ENCODE peak calls at places on chromosomes 4 and X, in seven cellular contexts. W, G, T, Z, I, U and C are unnamed samples.

GRCh38 chrX:96182366-96182765 is 502.3 kb upstream of the DIAPH2 start:
- DNase-seq in G (peak; percentile 60), Z (no peak), U (no peak), I (no peak), T (peak; percentile 16), W (no peak), C (no peak)

GRCh38 chr4:97720869-97721432 is 422.3 kb downstream of the STPG2 start:
- DNase-seq in I (no peak), Z (no peak), G (peak; percentile 59), W (no peak), U (no peak), T (no peak), C (no peak)

GRCh38 chr4:173516621-173517612 is 13.1 kb downstream of the HAND2 start:
- DNase-seq in U (peak; percentile 68), Z (no peak), G (no peak), W (no peak), T (no peak), I (no peak), C (no peak)

GRCh38 chrX:118577041-118577440 is 81.4 kb downstream of the DOCK11 start:
- DNase-seq in I (no peak), T (no peak), G (no peak), W (no peak), U (no peak), Z (no peak), C (no peak)

GRCh38 chr4:79338148-79338547 is 12.3 kb upstream of the NAA11 start:
- DNase-seq in U (no peak), T (no peak), I (no peak), Z (no peak), W (no peak), G (no peak), C (no peak)

GRCh38 chrX:88990882-88991582 is 244.0 kb downstream of the CPXCR1 start:
- DNase-seq in Z (no peak), W (no peak), T (no peak), U (no peak), I (no peak), G (no peak), C (no peak)

GRCh38 chrX:15349046-15349445 is 13.7 kb upstream of the PIGA start:
- DNase-seq in G (peak; percentile 76), I (peak; percentile 52), T (no peak), U (no peak), W (peak; percentile 61), Z (peak; percentile 15), C (peak; percentile 32)

GRCh38 chr4:102787096-102787867 is 26.5 kb upstream of the MANBA start:
- DNase-seq in I (no peak), T (no peak), W (no peak), Z (peak; percentile 19), U (no peak), G (peak; percentile 87), C (peak; percentile 43)

GRCh38 chrX:148067285-148067684 is 86.1 kb downstream of the FMR1NB start:
- DNase-seq in G (no peak), U (no peak), W (no peak), T (no peak), I (no peak), Z (no peak), C (no peak)

GRCh38 chrX:1576201-1577101 is 15.0 kb upstream of the AKAP17A start:
- DNase-seq in W (no peak), I (no peak), T (no peak), G (no peak), U (no peak), Z (no peak), C (no peak)

GRCh38 chrX:109472939-109473713 is 8.8 kb downstream of the GUCY2F start:
- DNase-seq in U (no peak), Z (no peak), I (no peak), G (peak; percentile 77), T (peak; percentile 20), W (peak; percentile 46), C (no peak)

GRCh38 chrX:24619647-24620046 is 27.5 kb downstream of the PCYT1B start:
- DNase-seq in U (no peak), I (no peak), Z (peak; percentile 9), G (peak; percentile 73), T (peak; percentile 26), W (no peak), C (peak; percentile 5)

GRCh38 chr4:184648220-184649025 is 824 bp downstream of the CASP3 start:
- DNase-seq in T (peak; percentile 75), G (peak; percentile 44), I (peak; percentile 71), Z (no peak), U (peak; percentile 87), W (peak; percentile 72), C (no peak)

GRCh38 chrX:45264865-45265264 is 64.2 kb upstream of the DIPK2B start:
- DNase-seq in Z (no peak), G (no peak), I (no peak), T (no peak), U (no peak), W (no peak), C (no peak)

GRCh38 chrX:103941201-103941975 is 21.0 kb upstream of the TMSB15B start:
- DNase-seq in U (no peak), G (peak; percentile 56), W (peak; percentile 34), I (no peak), T (no peak), Z (no peak), C (peak; percentile 4)

GRCh38 chr4:80219301-80220025 is 22.2 kb downstream of the PRDM8 start:
- DNase-seq in T (no peak), U (no peak), W (no peak), I (no peak), Z (no peak), G (peak; percentile 45), C (no peak)

GRCh38 chr4:85658766-85659439 is 184.0 kb downstream of the ARHGAP24 start:
- DNase-seq in T (no peak), G (peak; percentile 18), W (peak; percentile 67), I (no peak), U (no peak), Z (no peak), C (no peak)

GRCh38 chr4:85657143-85657542 is 182.2 kb downstream of the ARHGAP24 start:
- DNase-seq in W (no peak), T (no peak), U (no peak), I (no peak), G (no peak), Z (no peak), C (no peak)

DNA sequence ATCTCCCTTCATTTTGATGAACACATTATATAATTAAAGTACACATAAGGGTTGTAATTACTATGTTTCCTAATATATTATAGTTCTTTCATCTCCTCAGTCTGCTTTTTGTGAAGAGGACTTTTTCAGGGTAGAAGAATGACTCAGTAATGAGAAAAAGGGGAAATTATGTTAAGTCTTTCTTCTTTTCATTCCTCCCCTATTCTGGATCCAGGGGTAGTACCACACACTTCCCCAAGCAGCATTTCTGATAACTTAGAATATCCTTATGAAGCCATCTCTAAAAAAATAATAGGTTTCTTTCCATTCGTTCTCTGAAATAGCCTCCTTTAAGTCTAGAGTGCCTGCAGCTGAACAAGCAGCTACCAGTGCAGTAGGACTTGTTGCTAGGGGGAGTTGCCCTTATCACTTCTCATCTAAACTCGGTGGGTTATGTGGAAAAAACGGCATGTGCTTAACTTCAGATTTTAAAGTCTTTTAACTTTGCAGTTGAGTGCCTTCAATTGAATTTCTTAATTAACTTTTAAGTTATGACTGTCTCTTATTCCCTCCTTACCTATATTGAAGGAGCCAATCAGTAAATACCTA is 184.8 kb downstream of the ARHGAP24 start:
- DNase-seq in Z (no peak), T (no peak), G (no peak), U (no peak), I (no peak), W (peak; percentile 56), C (no peak)
- H3K4me3 ChIP-seq in Z (no peak overlapping the region), T (no peak overlapping the region), G (no peak overlapping the region), U (no peak overlapping the region), I (no peak overlapping the region), W (peak overlapping the region; percentile 53), C (no peak overlapping the region)

GRCh38 chrX:40154853-40155616 is 57.3 kb upstream of the BCOR start:
- DNase-seq in T (peak; percentile 77), I (no peak), W (peak; percentile 29), Z (no peak), G (peak; percentile 33), U (peak; percentile 87), C (no peak)

GRCh38 chrX:40156472-40157227 is 58.9 kb upstream of the BCOR start:
- DNase-seq in G (no peak), W (no peak), I (no peak), Z (no peak), U (no peak), T (no peak), C (no peak)

GRCh38 chrX:40157228-40158035 is 59.7 kb upstream of the BCOR start:
- DNase-seq in U (no peak), I (no peak), Z (no peak), T (no peak), G (no peak), W (peak; percentile 25), C (no peak)

GRCh38 chrX:40155617-40156471 is 58.1 kb upstream of the BCOR start:
- DNase-seq in Z (no peak), I (no peak), W (peak; percentile 28), T (no peak), G (no peak), U (no peak), C (no peak)

GRCh38 chrX:40158036-40158706 is 60.4 kb upstream of the BCOR start:
- DNase-seq in W (peak; percentile 51), U (no peak), T (peak; percentile 56), G (peak; percentile 19), Z (no peak), I (no peak), C (no peak)
- TF ChIP-seq CTCF in W (peak; percentile 24), U (peak; percentile 26), T (peak; percentile 75), G (no peak), Z (no peak), I (no peak), C (peak; percentile 9)

GRCh38 chrX:39519566-39520301 is 578.0 kb downstream of the BCOR start:
- DNase-seq in Z (no peak), U (no peak), G (no peak), W (no peak), I (no peak), T (no peak), C (no peak)
- H3K4me3 ChIP-seq in Z (no peak overlapping the region), U (peak overlapping the region; percentile 45), G (no peak overlapping the region), W (no peak overlapping the region), I (no peak overlapping the region), T (no peak overlapping the region), C (no peak overlapping the region)

GRCh38 chr4:104815593-104816156 is 321.0 kb upstream of the CXXC4 start:
- DNase-seq in I (no peak), W (peak; percentile 4), T (no peak), Z (no peak), G (no peak), U (no peak), C (no peak)

DNA sequence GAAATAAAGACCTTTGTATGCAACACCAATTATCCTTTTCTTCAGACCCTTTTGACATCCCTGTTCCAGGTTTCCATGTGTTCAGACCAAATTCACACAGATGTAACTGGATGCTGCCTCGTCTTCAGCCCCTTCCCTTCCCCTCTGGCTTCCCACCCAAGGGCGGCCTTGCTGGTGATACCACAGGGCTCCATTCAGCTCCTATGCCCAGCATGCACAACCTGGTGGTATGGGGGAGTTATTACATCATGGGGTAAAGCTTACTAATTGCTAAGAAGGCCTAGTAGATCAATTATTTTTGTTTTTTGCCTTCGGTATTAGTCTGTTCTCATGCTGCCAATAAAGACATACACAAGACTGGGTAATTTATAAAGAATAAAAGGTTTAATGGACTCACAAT is 317.0 kb upstream of the CXXC4 start:
- DNase-seq in G (no peak), Z (no peak), I (no peak), W (no peak), U (no peak), T (no peak), C (no peak)
- TF ChIP-seq CTCF in G (no peak), Z (no peak), I (no peak), W (no peak), U (no peak), T (no peak), C (no peak)